ENCODE peak calls at places on chromosome 5, in eight cellular contexts. X, A, L, K, H, S, I and R are unnamed samples.

GRCh38 chr5:177473461-177473991 is at the start of gene DBN1:
- DNase-seq in X (peak; percentile 62), A (peak; percentile 61), L (no peak), K (peak; percentile 61), H (no peak), S (no peak), I (no peak), R (no peak)

GRCh38 chr5:81065492-81065891 is 105.3 kb downstream of the RASGRF2 start:
- DNase-seq in X (no peak), A (no peak), L (no peak), K (no peak), H (no peak), S (no peak), I (no peak), R (no peak)

GRCh38 chr5:96565843-96566242 is 96.3 kb upstream of the CAST start:
- DNase-seq in X (no peak), A (peak; percentile 58), L (peak; percentile 76), K (peak; percentile 80), H (no peak), S (no peak), I (no peak), R (no peak)

GRCh38 chr5:88884435-88884877 is 1.5 kb upstream of the MEF2C start:
- DNase-seq in X (no peak), A (no peak), L (no peak), K (no peak), H (no peak), S (no peak), I (no peak), R (no peak)

GRCh38 chr5:171606414-171607024 is 179.1 kb upstream of the SMIM23 start:
- DNase-seq in X (no peak), A (peak; percentile 27), L (no peak), K (no peak), H (no peak), S (no peak), I (no peak), R (no peak)

GRCh38 chr5:16957305-16958165 is 21.4 kb upstream of the MYO10 start:
- DNase-seq in X (no peak), A (peak; percentile 100), L (peak; percentile 93), K (peak; percentile 99), H (no peak), S (no peak), I (no peak), R (peak; percentile 78)

GRCh38 chr5:128197911-128198522 is 114.5 kb downstream of the SLC12A2 start:
- DNase-seq in X (no peak), A (no peak), L (no peak), K (no peak), H (no peak), S (no peak), I (no peak), R (no peak)

GRCh38 chr5:138543730-138544104 is 681 bp upstream of the ETF1 start:
- DNase-seq in X (no peak), A (no peak), L (no peak), K (no peak), H (no peak), S (no peak), I (no peak), R (peak; percentile 82)

GRCh38 chr5:141172381-141173204 is at the start of gene PCDHB7:
- DNase-seq in X (no peak), A (no peak), L (peak; percentile 24), K (peak; percentile 3), H (no peak), S (no peak), I (no peak), R (no peak)

GRCh38 chr5:44779167-44779566 is 29.6 kb upstream of the MRPS30 start:
- DNase-seq in X (no peak), A (no peak), L (no peak), K (no peak), H (no peak), S (no peak), I (no peak), R (no peak)

GRCh38 chr5:67026278-67026677 is 170.3 kb downstream of the CD180 start:
- DNase-seq in X (no peak), A (no peak), L (no peak), K (no peak), H (no peak), S (no peak), I (no peak), R (no peak)

GRCh38 chr5:170121321-170121720 is 15.6 kb downstream of the FOXI1 start:
- DNase-seq in X (no peak), A (peak; percentile 27), L (peak; percentile 25), K (peak; percentile 21), H (no peak), S (no peak), I (no peak), R (no peak)

GRCh38 chr5:147576646-147577535 is 67.0 kb upstream of the DPYSL3 start:
- DNase-seq in X (peak; percentile 58), A (peak; percentile 77), L (peak; percentile 32), K (peak; percentile 26), H (peak; percentile 69), S (peak; percentile 63), I (peak; percentile 55), R (no peak)

GRCh38 chr5:169567079-169567478 is 16.5 kb upstream of the SPDL1 start:
- DNase-seq in X (no peak), A (peak; percentile 29), L (peak; percentile 28), K (peak; percentile 48), H (no peak), S (no peak), I (no peak), R (no peak)

DNA sequence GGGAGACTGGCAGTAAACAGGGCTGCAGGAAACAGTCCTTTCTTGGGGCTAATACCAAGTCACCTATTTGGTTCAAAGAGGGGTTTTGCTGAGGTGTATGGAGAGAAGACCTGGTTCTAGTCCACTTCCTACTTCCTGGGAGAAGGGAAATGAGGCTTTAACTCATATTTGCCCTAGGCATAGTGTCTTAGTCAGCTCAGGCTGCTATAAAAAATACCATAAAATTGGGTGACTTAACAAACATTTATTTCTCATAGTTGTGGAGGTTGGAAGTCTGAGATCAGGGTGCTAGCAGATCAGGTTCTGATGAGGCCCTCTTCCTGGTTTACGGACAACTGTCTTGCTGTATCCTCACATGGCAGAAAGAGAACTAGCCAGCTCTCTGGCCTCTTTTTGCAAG is 40.3 kb downstream of the ANKDD1B start:
- DNase-seq in X (no peak), A (peak; percentile 69), L (no peak), K (no peak), H (no peak), S (no peak), I (no peak), R (no peak)
- H3K27me3 ChIP-seq in X (no peaks in the 10 kb centered on the region), A (no peaks in the 10 kb centered on the region), L (no peaks in the 10 kb centered on the region), K (no peaks in the 10 kb centered on the region), H (no peaks in the 10 kb centered on the region), S (no peaks in the 10 kb centered on the region), I (no peaks in the 10 kb centered on the region), R (no peaks in the 10 kb centered on the region)

GRCh38 chr5:180090098-180090768 is 18.7 kb upstream of the RNF130 start:
- DNase-seq in X (peak; percentile 76), A (peak; percentile 41), L (peak; percentile 30), K (peak; percentile 67), H (peak; percentile 64), S (peak; percentile 36), I (peak; percentile 86), R (no peak)
- H3K4me3 ChIP-seq in X (peak overlapping the region; percentile 67), A (peak overlapping the region; percentile 38), L (peak overlapping the region; percentile 38), K (peak overlapping the region; percentile 40), H (peak overlapping the region; percentile 56), S (peak overlapping the region; percentile 62), I (peak overlapping the region; percentile 62), R (peak overlapping the region; percentile 30)

DNA sequence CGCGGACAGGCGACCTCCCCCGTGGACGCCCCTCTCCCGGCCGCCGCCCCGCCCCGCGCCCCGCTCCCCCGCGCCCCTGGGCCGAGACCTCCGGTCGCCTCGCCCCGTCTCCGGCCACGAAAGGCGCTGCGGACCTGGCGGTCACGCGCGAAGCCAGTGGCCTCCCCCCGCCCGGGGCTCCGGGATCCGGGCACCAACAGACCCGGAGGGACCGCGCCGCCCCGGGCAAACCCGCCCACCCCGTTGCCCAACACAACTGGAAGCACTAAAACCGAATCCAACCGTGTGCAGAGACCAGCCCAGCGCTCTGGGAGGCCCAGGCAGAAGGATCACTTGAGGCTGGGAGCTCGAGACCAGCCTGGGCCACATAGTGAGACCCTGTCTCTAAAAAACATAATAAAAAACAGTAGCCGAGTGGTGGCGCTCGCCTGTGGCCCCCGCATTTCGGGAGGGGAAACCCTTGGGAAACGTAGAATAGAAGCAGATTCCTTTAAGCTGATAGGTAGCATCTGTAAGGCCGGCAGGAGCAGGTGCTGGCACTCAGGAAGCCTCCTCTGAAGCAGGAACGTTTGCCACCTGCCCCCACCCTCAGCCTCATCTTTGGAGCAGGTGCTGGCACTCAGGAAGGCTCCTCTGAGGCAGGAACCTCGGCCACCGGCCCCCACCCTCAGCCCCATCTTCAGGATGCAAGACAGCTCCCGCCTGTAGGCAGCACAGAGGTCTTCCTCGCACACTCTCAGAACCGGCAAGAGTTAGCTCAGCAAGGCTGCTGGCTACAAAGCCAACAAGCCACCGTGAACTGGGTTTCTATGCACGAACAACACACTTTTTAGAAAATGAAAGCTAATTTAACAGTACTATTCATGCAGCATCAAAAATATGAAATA is 4.6 kb upstream of the SLC9A3 start:
- DNase-seq in X (peak; percentile 14), A (no peak), L (no peak), K (no peak), H (no peak), S (no peak), I (peak; percentile 41), R (no peak)
- H3K27me3 ChIP-seq in X (peaks cover 95% of the 10 kb centered on the region), A (peaks cover 50% of the 10 kb centered on the region), L (peaks cover 40% of the 10 kb centered on the region), K (peaks cover 51% of the 10 kb centered on the region), H (peaks cover 66% of the 10 kb centered on the region), S (peaks cover 66% of the 10 kb centered on the region), I (peaks cover 90% of the 10 kb centered on the region), R (peaks cover 87% of the 10 kb centered on the region)

GRCh38 chr5:134103998-134104612 is 10.4 kb upstream of the TCF7 start:
- DNase-seq in X (no peak), A (no peak), L (no peak), K (no peak), H (no peak), S (no peak), I (no peak), R (no peak)

GRCh38 chr5:134110382-134110781 is 4.1 kb upstream of the TCF7 start:
- DNase-seq in X (no peak), A (no peak), L (peak; percentile 90), K (no peak), H (no peak), S (no peak), I (no peak), R (peak; percentile 80)

GRCh38 chr5:134111741-134112647 is 2.5 kb upstream of the TCF7 start:
- DNase-seq in X (no peak), A (no peak), L (peak; percentile 52), K (peak; percentile 68), H (no peak), S (no peak), I (no peak), R (no peak)

GRCh38 chr5:134103397-134103796 is 11.1 kb upstream of the TCF7 start:
- DNase-seq in X (no peak), A (no peak), L (no peak), K (no peak), H (no peak), S (no peak), I (no peak), R (no peak)

DNA sequence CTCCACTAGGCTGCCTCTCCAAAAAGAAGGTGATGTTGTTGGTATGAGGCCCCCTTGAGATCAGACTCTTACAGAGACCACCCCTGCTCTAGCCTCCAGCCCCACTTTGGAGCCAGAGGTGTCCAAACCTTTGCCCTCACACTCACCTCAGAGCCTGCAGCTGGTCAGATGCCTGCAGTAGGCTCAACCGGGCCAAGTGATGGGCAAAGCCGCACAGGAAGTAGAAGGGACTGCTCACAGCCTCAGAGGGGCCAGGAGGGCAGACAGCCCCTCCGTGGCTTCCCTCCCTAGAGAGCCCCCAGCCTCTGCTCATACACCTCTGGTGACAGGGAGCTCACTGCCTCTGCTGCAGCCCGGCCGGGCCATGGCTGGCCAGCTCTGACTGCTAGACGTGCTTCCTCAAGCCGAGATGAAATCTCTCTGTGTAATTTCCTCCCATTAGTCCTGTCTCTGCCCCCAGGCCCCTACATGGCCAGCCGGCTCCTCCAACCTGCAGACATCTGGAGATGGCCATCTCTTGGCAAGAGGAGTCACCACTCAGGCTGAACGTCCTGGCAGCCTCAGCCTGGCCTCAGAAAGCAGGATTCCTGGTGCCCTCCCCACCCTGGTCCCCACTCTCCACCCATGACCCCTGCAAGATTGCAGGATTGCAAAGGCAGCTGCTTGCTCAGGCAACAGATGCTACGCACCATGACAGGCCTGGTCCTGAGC is 7.3 kb upstream of the TCF7 start:
- DNase-seq in X (no peak), A (no peak), L (no peak), K (no peak), H (no peak), S (no peak), I (no peak), R (no peak)
- H3K4me3 ChIP-seq in X (no peak overlapping the region), A (no peak overlapping the region), L (no peak overlapping the region), K (no peak overlapping the region), H (no peak overlapping the region), S (no peak overlapping the region), I (no peak overlapping the region), R (no peak overlapping the region)